ENCODE peak calls at places on chromosomes 11 and 22, in four cellular contexts. N is Peyer's patch, W is sigmoid colon, C is testis. T is an unnamed sample. For H3K4me1, the result is how much of the 10 kb centered on the place peaks cover.

GRCh38 chr11:63769044-63769718 is 606 bp upstream of the ZFTA start:
- DNase-seq in C (peak), N (no peak), W (peak), T (peak)

GRCh38 chr11:17157773-17158172 is 50.0 kb downstream of the PIK3C2A start:
- DNase-seq in W (no peak), C (no peak), N (no peak), T (no peak)

GRCh38 chr11:13168281-13168680 is 109.3 kb upstream of the BMAL1 start:
- DNase-seq in W (no peak), C (no peak), N (no peak), T (no peak)

GRCh38 chr22:46931414-46931813 is 169.0 kb downstream of the TBC1D22A start:
- DNase-seq in N (no peak), C (no peak), W (no peak), T (no peak)

GRCh38 chr11:88104408-88104807 is 70.8 kb downstream of the RAB38 start:
- DNase-seq in W (no peak), N (no peak), C (no peak), T (no peak)

GRCh38 chr11:121741954-121742361 is 289.2 kb upstream of the SORL1-AS1 start:
- DNase-seq in C (peak), W (peak), N (no peak), T (no peak)

GRCh38 chr11:123187670-123188507 is 7.2 kb downstream of the CLMP start:
- DNase-seq in N (no peak), C (no peak), W (no peak), T (no peak)

GRCh38 chr11:113385749-113386148 is 1.8 kb upstream of the ANKK1 start:
- DNase-seq in W (no peak), C (no peak), N (no peak), T (no peak)

GRCh38 chr22:20281891-20282290 is 13.8 kb upstream of the RTN4R start:
- DNase-seq in W (no peak), C (no peak), N (no peak), T (no peak)

GRCh38 chr11:120068114-120068573 is 69.8 kb downstream of the TRIM29 start:
- DNase-seq in N (no peak), W (no peak), C (no peak), T (no peak)

DNA sequence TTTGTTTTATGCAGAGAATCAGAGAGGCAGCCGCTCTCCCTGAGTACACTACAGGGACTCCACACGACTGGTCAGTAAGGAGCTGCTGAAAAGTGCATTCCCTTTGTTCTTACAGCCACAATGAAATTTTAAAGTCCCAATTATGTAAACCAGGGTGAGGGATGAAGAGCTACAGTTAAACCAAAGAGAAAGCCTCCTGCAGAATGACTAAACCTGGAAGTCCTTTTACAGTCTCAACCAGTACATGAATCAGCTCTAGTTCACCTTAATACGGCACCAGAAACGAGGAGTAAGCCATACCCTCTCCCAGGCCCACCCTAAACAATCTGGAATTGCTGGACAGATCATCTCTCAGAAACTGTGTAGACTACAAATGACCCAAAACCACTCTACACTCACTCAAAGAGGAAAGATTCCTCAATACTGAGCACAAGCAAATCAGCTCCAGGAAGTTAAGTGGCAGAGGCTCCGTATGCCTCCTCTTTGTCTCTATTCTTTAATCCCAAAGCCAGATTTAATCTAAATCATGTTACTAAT is 113.1 kb downstream of the RBFOX2 start:
- DNase-seq in W (no peak), C (no peak), N (no peak), T (no peak)
- H3K4me3 ChIP-seq in W (peak), C (no peak), N (no peak), T (peak)

GRCh38 chr22:40511604-40512003 is 124.9 kb downstream of the MRTFA start:
- DNase-seq in W (no peak), N (no peak), C (no peak), T (no peak)
- H3K4me1 ChIP-seq in W (half or more), N (under half), C (under half), T (under half)

GRCh38 chr11:98090861-98091575 is 929.7 kb upstream of the CNTN5 start:
- DNase-seq in W (no peak), C (no peak), N (no peak), T (no peak)
- TF ChIP-seq POLR2A in W (no peak), C (no peak), N (no peak), T (no peak)

DNA sequence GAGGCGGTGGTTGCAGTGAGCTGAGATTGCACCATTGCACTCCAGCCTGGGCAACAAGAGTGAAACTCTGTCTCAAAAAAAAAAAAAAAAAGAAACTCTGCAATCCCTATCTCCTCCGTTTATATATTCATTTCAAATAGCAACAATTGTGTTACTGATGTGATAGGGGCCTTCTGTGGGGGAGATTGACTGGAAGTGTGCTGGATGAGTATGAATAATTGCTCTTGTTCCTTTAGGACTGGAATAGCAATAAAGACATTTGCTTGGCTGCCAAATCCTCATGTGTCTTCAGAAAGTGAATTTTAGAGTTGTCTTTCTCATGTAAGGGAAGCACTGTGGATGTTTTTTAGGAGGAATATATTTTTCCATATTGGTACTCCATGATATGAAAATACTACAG is 21.1 kb upstream of the ME3 start:
- DNase-seq in W (no peak), N (no peak), C (peak), T (no peak)
- H3K4me3 ChIP-seq in W (no peak), N (no peak), C (no peak), T (no peak)

GRCh38 chr11:90650124-90650523 is 427.3 kb upstream of the CHORDC1 start:
- DNase-seq in N (no peak), C (no peak), W (no peak), T (no peak)

GRCh38 chr11:90646266-90646665 is 423.4 kb upstream of the CHORDC1 start:
- DNase-seq in N (no peak), C (no peak), W (no peak), T (no peak)

GRCh38 chr11:90646706-90647105 is 423.9 kb upstream of the CHORDC1 start:
- DNase-seq in C (no peak), N (no peak), W (no peak), T (no peak)
- H3K4me1 ChIP-seq in C (under half), N (under half), W (under half), T (under half)

T was measured in right lobe of liver.